ENCODE peak calls at places on chromosomes 13 and 19, in five cellular contexts. R, O, A, J and S are unnamed samples.

GRCh38 chr19:48964205-48965032 is 690 bp upstream of the FTL start:
- DNase-seq in R (peak; percentile 34), O (no peak), J (peak; percentile 47), A (no peak), S (no peak)

GRCh38 chr13:98543380-98544104 is 33.4 kb downstream of the STK24 start:
- DNase-seq in J (no peak), R (no peak), A (no peak), O (no peak), S (no peak)

GRCh38 chr13:106100261-106100919 is 435.1 kb downstream of the EFNB2 start:
- DNase-seq in A (no peak), O (no peak), R (no peak), J (peak; percentile 85), S (no peak)

GRCh38 chr13:80361883-80362327 is 21.0 kb upstream of the SPRY2 start:
- DNase-seq in R (peak; percentile 87), O (no peak), A (no peak), J (no peak), S (no peak)

GRCh38 chr13:44305845-44306244 is 67.8 kb upstream of the SERP2 start:
- DNase-seq in R (no peak), J (no peak), A (no peak), O (no peak), S (no peak)

GRCh38 chr13:23946900-23947299 is 49.6 kb upstream of the C1QTNF9B start:
- DNase-seq in R (no peak), J (no peak), A (no peak), O (no peak), S (no peak)

GRCh38 chr13:27038323-27038722 is 133.3 kb downstream of the USP12 start:
- DNase-seq in R (no peak), A (no peak), O (no peak), J (no peak), S (no peak)

GRCh38 chr19:7595466-7596133 is at the start of gene CAMSAP3:
- DNase-seq in R (peak; percentile 64), J (peak; percentile 71), O (peak; percentile 38), A (no peak), S (no peak)

GRCh38 chr19:19630426-19630825 is 2.4 kb upstream of the LPAR2 start:
- DNase-seq in J (no peak), O (no peak), A (no peak), R (no peak), S (no peak)

GRCh38 chr13:24502567-24503375 is 9.8 kb downstream of the PARP4 start:
- DNase-seq in R (peak; percentile 48), A (peak; percentile 22), J (peak; percentile 62), O (no peak), S (no peak)

GRCh38 chr13:27919934-27920676 is at the start of gene PDX1:
- DNase-seq in J (peak; percentile 56), O (no peak), A (no peak), R (no peak), S (no peak)

GRCh38 chr13:30870049-30870884 is 35.8 kb upstream of the MEDAG start:
- DNase-seq in O (no peak), J (peak; percentile 55), R (no peak), A (peak; percentile 78), S (no peak)

GRCh38 chr13:23159587-23160240 is 21.1 kb upstream of the SGCG start:
- DNase-seq in A (no peak), J (no peak), O (no peak), R (no peak), S (no peak)

GRCh38 chr19:10816691-10817090 is 19.3 kb downstream of the TMED1 start:
- DNase-seq in A (no peak), R (no peak), J (no peak), O (no peak), S (no peak)

GRCh38 chr13:27104606-27105005 is 67.0 kb downstream of the USP12 start:
- DNase-seq in R (no peak), J (no peak), O (no peak), A (no peak), S (no peak)

DNA sequence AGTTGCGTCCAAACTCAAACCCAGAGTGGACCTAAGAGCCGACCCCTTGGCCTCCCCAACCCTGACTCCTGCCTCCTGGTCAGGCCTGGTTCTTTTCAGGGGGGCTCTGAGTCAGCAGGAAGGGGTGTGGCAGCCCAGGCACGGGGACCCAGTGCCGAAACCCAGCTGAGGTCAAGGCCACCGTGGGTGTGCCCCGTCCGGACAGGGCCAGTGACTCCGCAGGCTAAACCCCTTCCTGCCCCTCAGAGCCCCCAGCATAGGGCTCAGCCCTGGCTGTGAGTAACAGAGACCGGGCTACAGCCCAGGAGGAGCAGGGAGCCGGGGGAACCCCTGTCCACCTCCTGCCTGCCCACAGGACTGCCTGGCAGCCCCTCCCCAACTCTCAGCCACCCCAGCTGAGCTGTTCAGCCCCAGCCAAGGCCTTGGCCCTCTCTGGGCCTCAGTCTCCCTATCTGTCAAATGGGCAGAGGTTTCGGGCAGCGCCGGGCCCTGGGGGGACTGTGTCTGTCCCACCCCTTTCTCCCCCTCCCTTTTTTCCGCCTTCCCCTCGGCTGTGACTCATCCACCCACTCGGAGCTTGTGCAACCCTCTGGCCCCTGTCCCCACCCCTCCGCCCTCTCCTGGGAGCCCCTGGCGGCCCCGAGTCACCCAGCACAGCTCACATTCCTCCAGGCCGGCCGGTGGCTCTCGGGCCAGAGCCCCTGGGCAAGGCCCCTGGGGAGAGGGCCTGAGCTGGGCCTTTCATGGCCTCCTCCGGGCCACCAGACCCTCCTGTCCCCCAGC is 8.6 kb downstream of the ZBTB7A start:
- DNase-seq in A (peak; percentile 87), R (peak; percentile 90), J (peak; percentile 87), O (peak; percentile 82), S (peak; percentile 97)
- TF ChIP-seq POLR2AphosphoS5 in A (no peak), R (peak; percentile 75), J (peak; percentile 72), O (no peak), S (peak; percentile 65)

GRCh38 chr13:90049989-90050671 is 1297.4 kb upstream of the MIR17HG start:
- DNase-seq in J (no peak), R (no peak), A (no peak), O (no peak), S (no peak)
- TF ChIP-seq POLR2AphosphoS5 in J (no peak), R (no peak), A (no peak), O (no peak), S (no peak)

GRCh38 chr13:94549241-94550029 is 46.5 kb downstream of the TGDS start:
- DNase-seq in J (peak; percentile 93), A (peak; percentile 79), R (peak; percentile 81), O (peak; percentile 66), S (peak; percentile 99)
- TF ChIP-seq POLR2AphosphoS5 in J (peak; percentile 47), A (peak; percentile 69), R (peak; percentile 41), O (no peak), S (peak; percentile 64)

DNA sequence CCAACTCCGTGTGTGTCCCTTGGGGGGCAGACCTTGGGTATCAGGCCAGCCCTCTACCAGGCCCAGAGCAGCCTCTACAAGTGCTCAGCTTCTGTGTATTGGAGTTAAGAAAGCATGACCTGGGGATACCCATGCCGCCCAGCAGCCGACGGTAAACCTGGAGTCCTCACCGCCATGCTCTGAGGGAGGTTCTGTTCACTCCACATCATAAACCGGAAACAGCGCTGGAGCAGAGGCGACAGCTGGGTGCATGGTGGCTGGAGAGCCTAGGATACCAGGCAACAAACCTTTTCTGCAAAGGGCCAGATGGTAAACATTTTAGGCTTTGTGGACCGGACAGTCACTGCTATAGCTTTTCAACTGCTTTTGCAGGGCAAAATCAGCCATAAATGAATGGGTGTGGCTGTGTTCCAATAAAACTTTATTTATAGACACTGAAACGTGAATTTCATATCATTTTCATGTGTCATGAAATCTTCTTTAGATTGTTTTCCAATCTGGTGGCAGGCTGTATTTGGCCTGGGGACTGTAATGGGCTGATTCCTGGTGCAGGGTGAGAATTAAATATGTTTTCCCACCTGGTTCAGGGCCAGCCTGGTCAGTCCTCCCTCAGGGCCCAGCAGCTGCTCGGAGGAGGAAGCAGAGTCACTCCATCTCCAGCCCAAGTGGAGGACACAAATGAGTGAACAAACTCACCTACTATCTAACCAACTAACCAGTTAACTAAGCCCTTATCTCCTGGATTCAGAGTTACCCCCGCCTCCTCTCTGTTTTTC is 30.9 kb downstream of the CEBPA start:
- DNase-seq in R (no peak), A (no peak), O (no peak), J (no peak), S (no peak)
- TF ChIP-seq POLR2AphosphoS5 in R (no peak), A (no peak), O (no peak), J (no peak), S (no peak)

GRCh38 chr19:730382-730668 is 20.6 kb upstream of the MISP start:
- DNase-seq in A (no peak), R (no peak), O (no peak), J (no peak), S (no peak)

GRCh38 chr19:725461-726089 is 16.8 kb downstream of the PALM start:
- DNase-seq in J (no peak), O (no peak), R (no peak), A (no peak), S (no peak)

GRCh38 chr19:729564-730381 is 21.0 kb downstream of the PALM start:
- DNase-seq in O (no peak), A (no peak), R (no peak), J (no peak), S (no peak)

GRCh38 chr19:726993-727956 is 18.5 kb downstream of the PALM start:
- DNase-seq in R (no peak), J (no peak), A (no peak), O (no peak), S (no peak)

DNA sequence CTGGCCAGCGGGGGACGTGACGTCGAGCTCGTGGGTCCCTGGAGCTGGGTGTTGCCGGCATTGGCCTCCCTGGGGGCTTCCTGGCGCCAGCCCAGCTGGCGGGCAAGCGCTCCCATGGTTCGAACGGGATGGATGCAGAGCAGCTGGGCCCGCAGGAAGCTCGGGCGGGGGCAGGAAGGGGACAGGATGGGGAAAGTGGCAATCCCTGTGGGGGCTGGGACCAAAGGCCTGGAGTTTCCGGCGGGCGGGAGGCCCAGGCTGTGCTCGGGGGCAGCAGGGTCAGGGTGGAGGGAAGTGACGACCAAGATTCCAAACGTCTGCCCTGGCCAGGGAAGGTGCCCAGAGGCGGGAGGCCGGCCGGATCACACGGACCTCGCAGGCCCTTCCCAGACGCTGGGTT is 19.3 kb downstream of the PALM start:
- DNase-seq in A (no peak), R (no peak), J (no peak), O (no peak), S (no peak)
- TF ChIP-seq POLR2AphosphoS5 in A (no peak), R (no peak), J (no peak), O (no peak), S (peak; percentile 54)

DNA sequence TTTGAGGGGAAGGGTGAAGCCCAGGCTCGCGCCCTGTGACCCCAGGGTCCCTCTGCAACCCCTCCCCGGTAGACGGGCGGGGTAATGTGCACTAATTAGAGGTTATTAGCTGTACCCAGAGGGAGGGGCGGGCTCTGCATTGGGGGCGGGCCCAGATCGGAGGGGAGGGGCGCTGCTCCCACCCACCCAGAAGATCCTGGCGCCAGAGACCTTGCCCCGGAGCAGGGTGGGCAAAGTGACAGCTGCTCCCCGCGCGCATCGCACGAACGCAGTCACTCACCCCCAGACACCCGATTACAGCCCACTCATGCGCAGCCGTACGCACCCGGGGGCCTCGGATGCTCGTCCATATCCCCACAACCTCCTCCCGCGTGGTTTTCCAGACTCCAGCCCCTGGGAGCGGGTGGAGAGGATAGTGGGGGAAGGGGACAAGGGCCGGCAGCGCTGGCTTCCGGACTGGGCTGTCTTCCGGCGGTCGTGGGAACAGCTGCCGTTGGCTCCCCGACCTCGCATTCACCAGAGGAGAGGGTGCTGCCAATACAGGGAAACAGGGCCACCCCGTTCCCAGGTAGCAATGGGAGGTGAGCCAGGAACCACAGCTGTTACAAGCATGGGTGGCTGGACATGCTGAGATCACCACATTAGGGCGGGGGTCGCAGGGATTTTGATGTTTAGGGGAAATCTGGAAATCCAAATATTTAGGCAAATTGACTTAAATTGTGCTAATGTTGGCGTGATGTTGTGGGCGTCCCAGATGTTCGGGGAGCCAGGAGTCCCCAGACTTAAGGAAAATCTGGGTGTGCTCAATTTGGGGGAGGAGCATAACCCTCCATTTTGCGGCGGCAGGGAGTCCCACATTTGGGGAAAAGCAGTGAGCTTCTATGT is 2.9 kb upstream of the HOOK2 start:
- DNase-seq in A (peak; percentile 86), R (no peak), J (peak; percentile 78), O (no peak), S (no peak)
- TF ChIP-seq POLR2AphosphoS5 in A (peak; percentile 58), R (no peak), J (peak; percentile 61), O (peak; percentile 43), S (peak; percentile 55)

GRCh38 chr19:18122860-18123795 is 25.6 kb downstream of the MAST3 start:
- DNase-seq in A (no peak), R (no peak), J (no peak), O (peak; percentile 58), S (no peak)
- TF ChIP-seq POLR2AphosphoS5 in A (no peak), R (no peak), J (no peak), O (no peak), S (no peak)